ENCODE peak calls at places on chromosomes 4 and X, in seven cellular contexts. W, U, K, P, X, B and D are unnamed samples.

GRCh38 chrX:110286126-110286525 is 31.8 kb downstream of the AMMECR1 start:
- DNase-seq in W (peak), U (no peak), K (no peak), P (no peak), X (peak), B (no peak), D (peak)

GRCh38 chr4:117983541-117984451 is 50.5 kb upstream of the NDST3 start:
- DNase-seq in W (peak), U (no peak), K (no peak), P (no peak), X (peak), B (no peak), D (no peak)

GRCh38 chrX:10892605-10893225 is 218.4 kb upstream of the HCCS start:
- DNase-seq in W (no peak), U (no peak), K (no peak), P (no peak), X (no peak), B (no peak), D (no peak)

GRCh38 chr4:114734581-114734980 is 136.0 kb downstream of the UGT8 start:
- DNase-seq in W (peak), U (no peak), K (no peak), P (no peak), X (peak), B (no peak), D (no peak)

GRCh38 chrX:47217121-47217851 is 1.2 kb upstream of the CDK16 start:
- DNase-seq in W (peak), U (no peak), K (no peak), P (peak), X (no peak), B (no peak), D (peak)

GRCh38 chr4:48472794-48473193 is 10.3 kb upstream of the SLC10A4 start:
- DNase-seq in W (no peak), U (peak), K (no peak), P (no peak), X (no peak), B (no peak), D (no peak)

GRCh38 chr4:155759372-155760252 is 791 bp downstream of the GUCY1B1 start:
- DNase-seq in W (peak), U (no peak), K (peak), P (no peak), X (no peak), B (no peak), D (no peak)

GRCh38 chr4:88939697-88940096 is 117.3 kb downstream of the FAM13A start:
- DNase-seq in W (peak), U (no peak), K (no peak), P (no peak), X (no peak), B (no peak), D (peak)

GRCh38 chr4:158190736-158191135 is 17.9 kb upstream of the GASK1B start:
- DNase-seq in W (no peak), U (no peak), K (no peak), P (no peak), X (no peak), B (no peak), D (no peak)

GRCh38 chr4:73576366-73576765 is 43.9 kb downstream of the RASSF6 start:
- DNase-seq in W (peak), U (no peak), K (no peak), P (no peak), X (no peak), B (no peak), D (no peak)

GRCh38 chr4:13547563-13548041 is 3.3 kb upstream of the NKX3-2 start:
- DNase-seq in W (no peak), U (no peak), K (peak), P (no peak), X (no peak), B (no peak), D (no peak)

GRCh38 chrX:31057291-31057690 is 14.6 kb downstream of the FTHL17 start:
- DNase-seq in W (peak), U (no peak), K (no peak), P (no peak), X (no peak), B (no peak), D (no peak)

GRCh38 chr4:2051086-2051485 is 8.0 kb upstream of the NAT8L start:
- DNase-seq in W (no peak), U (no peak), K (no peak), P (no peak), X (no peak), B (no peak), D (no peak)

GRCh38 chr4:54482529-54482961 is 175.2 kb upstream of the KIT start:
- DNase-seq in W (no peak), U (no peak), K (no peak), P (no peak), X (no peak), B (no peak), D (peak)

GRCh38 chrX:41333744-41333993 is 293 bp upstream of the DDX3X start:
- DNase-seq in W (peak), U (peak), K (no peak), P (peak), X (no peak), B (no peak), D (peak)

GRCh38 chrX:119690921-119691716 is 1.8 kb downstream of the SEPTIN6 start:
- DNase-seq in W (no peak), U (peak), K (no peak), P (peak), X (no peak), B (no peak), D (peak)

GRCh38 chr4:8732092-8732491 is 139.5 kb downstream of the CPZ start:
- DNase-seq in W (no peak), U (no peak), K (no peak), P (no peak), X (no peak), B (no peak), D (no peak)

GRCh38 chrX:145552643-145553042 is 265.0 kb upstream of the SLITRK2 start:
- DNase-seq in W (no peak), U (no peak), K (no peak), P (no peak), X (no peak), B (no peak), D (no peak)

GRCh38 chr4:1644906-1645657 is 39.0 kb downstream of the FAM53A start:
- DNase-seq in W (peak), U (no peak), K (peak), P (no peak), X (no peak), B (peak), D (peak)

GRCh38 chr4:174274436-174274835 is 9.0 kb downstream of the FBXO8 start:
- DNase-seq in W (no peak), U (no peak), K (no peak), P (no peak), X (no peak), B (no peak), D (no peak)

GRCh38 chr4:159564615-159565014 is 461.7 kb downstream of the RAPGEF2 start:
- DNase-seq in W (no peak), U (no peak), K (peak), P (no peak), X (no peak), B (no peak), D (no peak)

GRCh38 chr4:39514888-39515401 is 12.3 kb downstream of the UGDH start:
- DNase-seq in W (peak), U (no peak), K (peak), P (no peak), X (no peak), B (no peak), D (no peak)

GRCh38 chr4:26345541-26345940 is 24.7 kb downstream of the RBPJ start:
- DNase-seq in W (no peak), U (no peak), K (no peak), P (no peak), X (no peak), B (no peak), D (no peak)

GRCh38 chr4:94084155-94084554 is 123.5 kb upstream of the SMARCAD1 start:
- DNase-seq in W (no peak), U (no peak), K (no peak), P (no peak), X (no peak), B (no peak), D (no peak)

GRCh38 chr4:7068883-7069282 is 1.0 kb upstream of the GRPEL1 start:
- DNase-seq in W (no peak), U (no peak), K (peak), P (no peak), X (no peak), B (no peak), D (no peak)

GRCh38 chr4:162675661-162676060 is 491.0 kb downstream of the NAF1 start:
- DNase-seq in W (no peak), U (no peak), K (no peak), P (no peak), X (no peak), B (no peak), D (no peak)

GRCh38 chr4:102500371-102501175 is 586 bp upstream of the NFKB1 start:
- DNase-seq in W (peak), U (peak), K (peak), P (peak), X (no peak), B (peak), D (peak)

GRCh38 chr4:183808102-183808466 is 97.0 kb upstream of the STOX2 start:
- DNase-seq in W (no peak), U (no peak), K (no peak), P (no peak), X (no peak), B (no peak), D (no peak)

GRCh38 chr4:88033309-88033708 is 25.9 kb downstream of the PKD2 start:
- DNase-seq in W (peak), U (no peak), K (peak), P (peak), X (peak), B (peak), D (peak)

GRCh38 chr4:174757736-174758135 is 71.3 kb downstream of the GLRA3 start:
- DNase-seq in W (no peak), U (no peak), K (no peak), P (no peak), X (no peak), B (no peak), D (no peak)

GRCh38 chr4:123995939-123996338 is 599.3 kb downstream of the SPRY1 start:
- DNase-seq in W (peak), U (no peak), K (no peak), P (no peak), X (peak), B (no peak), D (peak)

GRCh38 chrX:152904151-152905080 is 6.5 kb downstream of the ZNF185 start:
- DNase-seq in W (peak), U (no peak), K (peak), P (peak), X (no peak), B (peak), D (peak)

GRCh38 chrX:81120936-81121351 is 80.8 kb downstream of the HMGN5 start:
- DNase-seq in W (peak), U (no peak), K (peak), P (peak), X (peak), B (peak), D (peak)

GRCh38 chr4:82138376-82138775 is 235.4 kb downstream of the HNRNPD start:
- DNase-seq in W (no peak), U (no peak), K (no peak), P (no peak), X (no peak), B (no peak), D (no peak)